ENCODE peak calls at places on chromosomes 13 and 19, in six cellular contexts. One of them, this sample, is unnamed.

GRCh38 chr13:46810440-46810839 is 13.5 kb upstream of the ESD start:
- DNase-seq in right lobe of liver: no peak
- DNase-seq in left lung: no peak
- DNase-seq in ovary: no peak
- DNase-seq in GM23248: peak; percentile 43
- DNase-seq in gastrocnemius medialis: no peak
- DNase-seq in this sample: no peak

GRCh38 chr19:37933965-37934364 is 27.0 kb downstream of the SIPA1L3 start:
- DNase-seq in left lung: no peak
- DNase-seq in gastrocnemius medialis: peak; percentile 9
- DNase-seq in ovary: no peak
- DNase-seq in right lobe of liver: peak; percentile 83
- DNase-seq in GM23248: peak; percentile 9
- DNase-seq in this sample: peak; percentile 47

GRCh38 chr13:35164324-35164932 is 222.4 kb downstream of the NBEA start:
- DNase-seq in ovary: no peak
- DNase-seq in GM23248: peak; percentile 61
- DNase-seq in gastrocnemius medialis: no peak
- DNase-seq in left lung: no peak
- DNase-seq in right lobe of liver: no peak
- DNase-seq in this sample: no peak

GRCh38 chr13:52371736-52372247 is 34.2 kb downstream of the THSD1 start:
- DNase-seq in gastrocnemius medialis: no peak
- DNase-seq in GM23248: peak; percentile 64
- DNase-seq in right lobe of liver: no peak
- DNase-seq in left lung: no peak
- DNase-seq in ovary: no peak
- DNase-seq in this sample: no peak

GRCh38 chr13:47397739-47398138 is 500.9 kb upstream of the HTR2A start:
- DNase-seq in ovary: no peak
- DNase-seq in left lung: no peak
- DNase-seq in gastrocnemius medialis: no peak
- DNase-seq in right lobe of liver: no peak
- DNase-seq in GM23248: peak; percentile 22
- DNase-seq in this sample: no peak

GRCh38 chr13:34675626-34676025 is 266.4 kb upstream of the NBEA start:
- DNase-seq in right lobe of liver: no peak
- DNase-seq in gastrocnemius medialis: no peak
- DNase-seq in GM23248: no peak
- DNase-seq in ovary: no peak
- DNase-seq in left lung: no peak
- DNase-seq in this sample: no peak

GRCh38 chr19:6041991-6042421 is 64.1 kb upstream of the RANBP3 start:
- DNase-seq in ovary: no peak
- DNase-seq in right lobe of liver: no peak
- DNase-seq in left lung: no peak
- DNase-seq in GM23248: no peak
- DNase-seq in gastrocnemius medialis: no peak
- DNase-seq in this sample: no peak

GRCh38 chr13:98879965-98880364 is 97.9 kb downstream of the DOCK9 start:
- DNase-seq in left lung: no peak
- DNase-seq in right lobe of liver: no peak
- DNase-seq in ovary: no peak
- DNase-seq in GM23248: no peak
- DNase-seq in gastrocnemius medialis: peak; percentile 54
- DNase-seq in this sample: no peak

GRCh38 chr19:6590458-6591319 is at the start of gene CD70:
- DNase-seq in right lobe of liver: no peak
- DNase-seq in gastrocnemius medialis: no peak
- DNase-seq in left lung: peak; percentile 78
- DNase-seq in ovary: no peak
- DNase-seq in GM23248: peak; percentile 38
- DNase-seq in this sample: no peak

GRCh38 chr13:99970761-99971575 is 599 bp downstream of the ZIC5 start:
- DNase-seq in ovary: no peak
- DNase-seq in right lobe of liver: no peak
- DNase-seq in GM23248: peak; percentile 28
- DNase-seq in gastrocnemius medialis: no peak
- DNase-seq in left lung: peak; percentile 64
- DNase-seq in this sample: no peak

GRCh38 chr19:44807162-44807561 is 1.7 kb upstream of the BCAM start:
- DNase-seq in gastrocnemius medialis: no peak
- DNase-seq in GM23248: peak; percentile 16
- DNase-seq in right lobe of liver: peak; percentile 92
- DNase-seq in left lung: no peak
- DNase-seq in ovary: no peak
- DNase-seq in this sample: peak; percentile 28

GRCh38 chr19:3335431-3336350 is 30.7 kb upstream of the NFIC start:
- DNase-seq in right lobe of liver: peak; percentile 88
- DNase-seq in ovary: peak; percentile 70
- DNase-seq in gastrocnemius medialis: peak; percentile 52
- DNase-seq in left lung: peak; percentile 57
- DNase-seq in GM23248: peak; percentile 74
- DNase-seq in this sample: peak; percentile 87

GRCh38 chr19:45119582-45119981 is 26.6 kb downstream of the PPP1R37 start:
- DNase-seq in GM23248: no peak
- DNase-seq in right lobe of liver: no peak
- DNase-seq in ovary: no peak
- DNase-seq in left lung: no peak
- DNase-seq in gastrocnemius medialis: no peak
- DNase-seq in this sample: no peak

GRCh38 chr13:50244913-50245574 is 229.8 kb downstream of the KCNRG start:
- DNase-seq in right lobe of liver: no peak
- DNase-seq in ovary: no peak
- DNase-seq in gastrocnemius medialis: no peak
- DNase-seq in left lung: no peak
- DNase-seq in GM23248: peak; percentile 88
- DNase-seq in this sample: no peak

GRCh38 chr13:61466280-61466679 is 50.6 kb upstream of the PCDH20 start:
- DNase-seq in gastrocnemius medialis: no peak
- DNase-seq in left lung: no peak
- DNase-seq in ovary: no peak
- DNase-seq in GM23248: no peak
- DNase-seq in right lobe of liver: no peak
- DNase-seq in this sample: no peak

GRCh38 chr13:65112123-65113075 is 2117.7 kb downstream of the PCDH9 start:
- DNase-seq in left lung: no peak
- DNase-seq in right lobe of liver: no peak
- DNase-seq in GM23248: peak; percentile 3
- DNase-seq in ovary: no peak
- DNase-seq in gastrocnemius medialis: no peak
- DNase-seq in this sample: no peak

GRCh38 chr13:45769072-45769471 is 67.0 kb downstream of the CBY2 start:
- DNase-seq in gastrocnemius medialis: no peak
- DNase-seq in right lobe of liver: no peak
- DNase-seq in left lung: no peak
- DNase-seq in GM23248: no peak
- DNase-seq in ovary: no peak
- DNase-seq in this sample: no peak

GRCh38 chr19:45882652-45883585 is 3.0 kb downstream of the IRF2BP1 start:
- DNase-seq in ovary: peak; percentile 80
- DNase-seq in GM23248: peak; percentile 95
- DNase-seq in right lobe of liver: peak; percentile 95
- DNase-seq in gastrocnemius medialis: no peak
- DNase-seq in left lung: peak; percentile 94
- DNase-seq in this sample: peak; percentile 89

GRCh38 chr13:67736646-67737420 is 506.7 kb upstream of the PCDH9 start:
- DNase-seq in GM23248: peak; percentile 35
- DNase-seq in left lung: no peak
- DNase-seq in ovary: no peak
- DNase-seq in gastrocnemius medialis: no peak
- DNase-seq in right lobe of liver: no peak
- DNase-seq in this sample: no peak

GRCh38 chr19:16340654-16341053 is 16.0 kb downstream of the KLF2 start:
- DNase-seq in left lung: no peak
- DNase-seq in GM23248: no peak
- DNase-seq in ovary: no peak
- DNase-seq in right lobe of liver: no peak
- DNase-seq in gastrocnemius medialis: no peak
- DNase-seq in this sample: no peak
- H3K4me1 ChIP-seq in left lung: peaks cover 53% of the 10 kb centered on the region
- H3K4me1 ChIP-seq in GM23248: peaks cover 42% of the 10 kb centered on the region
- H3K4me1 ChIP-seq in ovary: peaks cover 7% of the 10 kb centered on the region
- H3K4me1 ChIP-seq in right lobe of liver: peaks cover 7% of the 10 kb centered on the region
- H3K4me1 ChIP-seq in gastrocnemius medialis: peaks cover 33% of the 10 kb centered on the region
- H3K4me1 ChIP-seq in this sample: peaks cover 12% of the 10 kb centered on the region

DNA sequence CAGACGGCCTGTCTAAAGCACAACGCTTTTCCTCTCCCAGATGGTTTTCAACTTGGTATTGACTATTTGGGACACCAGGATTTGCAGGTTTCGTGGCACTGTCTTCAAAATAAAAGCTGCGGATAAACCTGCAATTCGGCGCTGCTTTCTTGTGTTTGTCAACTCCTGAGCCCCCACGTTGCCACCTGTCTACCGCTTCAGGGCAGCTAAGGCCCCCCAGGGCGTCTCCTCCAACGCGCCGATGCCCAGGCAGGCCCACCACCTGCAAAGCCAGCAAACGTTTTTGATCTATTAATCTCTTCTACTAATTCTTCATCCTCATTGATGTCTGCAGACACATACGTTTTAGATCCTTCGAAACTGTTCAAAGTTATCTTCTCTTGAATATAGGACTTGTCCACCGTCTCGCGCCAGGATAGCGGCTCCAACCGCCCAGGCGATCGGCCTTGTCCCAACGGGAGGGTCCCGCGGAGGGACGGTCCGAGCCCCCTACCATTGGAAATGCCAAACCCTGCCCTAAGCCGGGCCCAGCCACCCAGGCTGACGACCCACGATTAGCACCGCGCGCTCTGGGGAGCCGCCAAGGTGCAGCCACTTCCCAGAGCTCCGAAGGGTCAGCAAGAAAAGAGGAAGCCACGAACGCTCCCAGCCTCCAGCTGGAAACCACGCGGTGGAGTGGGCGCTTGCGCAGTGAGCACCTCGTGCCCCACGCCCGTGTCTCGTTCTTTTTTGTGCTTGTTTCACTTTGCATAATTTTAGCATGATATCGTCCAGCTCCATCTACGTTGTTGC is 23.4 kb upstream of the VN1R4 start:
- DNase-seq in gastrocnemius medialis: no peak
- DNase-seq in right lobe of liver: no peak
- DNase-seq in ovary: no peak
- DNase-seq in GM23248: no peak
- DNase-seq in left lung: peak; percentile 73
- DNase-seq in this sample: no peak
- H3K9me3 ChIP-seq in gastrocnemius medialis: no peaks in the 10 kb centered on the region
- H3K9me3 ChIP-seq in right lobe of liver: no peaks in the 10 kb centered on the region
- H3K9me3 ChIP-seq in ovary: peaks cover 7% of the 10 kb centered on the region
- H3K9me3 ChIP-seq in GM23248: no peaks in the 10 kb centered on the region
- H3K9me3 ChIP-seq in left lung: no peaks in the 10 kb centered on the region
- H3K9me3 ChIP-seq in this sample: peaks cover 6% of the 10 kb centered on the region

GRCh38 chr13:114261328-114261965 is 20.0 kb upstream of the UPF3A start:
- DNase-seq in right lobe of liver: no peak
- DNase-seq in gastrocnemius medialis: no peak
- DNase-seq in ovary: no peak
- DNase-seq in left lung: no peak
- DNase-seq in GM23248: no peak
- DNase-seq in this sample: no peak

GRCh38 chr13:114259374-114259773 is 22.0 kb upstream of the UPF3A start:
- DNase-seq in gastrocnemius medialis: no peak
- DNase-seq in ovary: no peak
- DNase-seq in GM23248: no peak
- DNase-seq in right lobe of liver: no peak
- DNase-seq in left lung: no peak
- DNase-seq in this sample: no peak

GRCh38 chr13:114258589-114258988 is 22.8 kb upstream of the UPF3A start:
- DNase-seq in right lobe of liver: no peak
- DNase-seq in gastrocnemius medialis: no peak
- DNase-seq in GM23248: no peak
- DNase-seq in ovary: no peak
- DNase-seq in left lung: no peak
- DNase-seq in this sample: no peak

GRCh38 chr13:114259974-114260373 is 21.4 kb upstream of the UPF3A start:
- DNase-seq in GM23248: no peak
- DNase-seq in gastrocnemius medialis: no peak
- DNase-seq in right lobe of liver: no peak
- DNase-seq in left lung: no peak
- DNase-seq in ovary: no peak
- DNase-seq in this sample: no peak

DNA sequence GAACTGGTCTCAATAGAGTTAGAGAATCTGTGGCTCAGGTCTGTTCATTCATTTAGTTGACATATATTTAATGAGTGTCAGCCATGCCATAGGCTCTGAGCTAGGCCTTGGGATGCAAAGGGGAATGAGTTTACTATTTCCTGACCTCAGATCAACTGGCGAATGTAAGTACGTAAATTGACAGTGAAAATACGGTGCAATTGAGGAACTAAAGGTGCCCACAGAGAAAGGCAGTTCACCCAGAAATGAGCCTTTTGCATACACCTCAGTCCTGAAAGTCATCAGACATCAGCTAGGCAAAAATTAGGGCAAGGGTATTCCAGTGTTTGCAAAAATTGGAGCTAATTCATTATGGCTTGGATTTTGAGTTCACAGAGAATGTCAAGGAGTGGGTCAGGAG is 20.6 kb upstream of the UPF3A start:
- DNase-seq in GM23248: no peak
- DNase-seq in ovary: no peak
- DNase-seq in gastrocnemius medialis: no peak
- DNase-seq in left lung: no peak
- DNase-seq in right lobe of liver: no peak
- DNase-seq in this sample: no peak
- H3K27ac ChIP-seq in GM23248: no peak overlapping the region
- H3K27ac ChIP-seq in ovary: no peak overlapping the region
- H3K27ac ChIP-seq in gastrocnemius medialis: no peak overlapping the region
- H3K27ac ChIP-seq in left lung: no peak overlapping the region
- H3K27ac ChIP-seq in right lobe of liver: no peak overlapping the region
- H3K27ac ChIP-seq in this sample: no peak overlapping the region

GRCh38 chr19:41866284-41866683 is 6.2 kb downstream of the RPS19 start:
- DNase-seq in GM23248: no peak
- DNase-seq in gastrocnemius medialis: no peak
- DNase-seq in right lobe of liver: no peak
- DNase-seq in ovary: no peak
- DNase-seq in left lung: no peak
- DNase-seq in this sample: no peak

GRCh38 chr19:41863209-41863931 is 3.3 kb downstream of the RPS19 start:
- DNase-seq in ovary: no peak
- DNase-seq in gastrocnemius medialis: no peak
- DNase-seq in right lobe of liver: no peak
- DNase-seq in left lung: no peak
- DNase-seq in GM23248: no peak
- DNase-seq in this sample: no peak

GRCh38 chr19:41862445-41862986 is 2.5 kb downstream of the RPS19 start:
- DNase-seq in GM23248: no peak
- DNase-seq in gastrocnemius medialis: no peak
- DNase-seq in ovary: no peak
- DNase-seq in right lobe of liver: no peak
- DNase-seq in left lung: no peak
- DNase-seq in this sample: no peak

GRCh38 chr19:41861846-41862245 is 1.8 kb downstream of the RPS19 start:
- DNase-seq in gastrocnemius medialis: no peak
- DNase-seq in GM23248: no peak
- DNase-seq in ovary: no peak
- DNase-seq in right lobe of liver: no peak
- DNase-seq in left lung: no peak
- DNase-seq in this sample: no peak

DNA sequence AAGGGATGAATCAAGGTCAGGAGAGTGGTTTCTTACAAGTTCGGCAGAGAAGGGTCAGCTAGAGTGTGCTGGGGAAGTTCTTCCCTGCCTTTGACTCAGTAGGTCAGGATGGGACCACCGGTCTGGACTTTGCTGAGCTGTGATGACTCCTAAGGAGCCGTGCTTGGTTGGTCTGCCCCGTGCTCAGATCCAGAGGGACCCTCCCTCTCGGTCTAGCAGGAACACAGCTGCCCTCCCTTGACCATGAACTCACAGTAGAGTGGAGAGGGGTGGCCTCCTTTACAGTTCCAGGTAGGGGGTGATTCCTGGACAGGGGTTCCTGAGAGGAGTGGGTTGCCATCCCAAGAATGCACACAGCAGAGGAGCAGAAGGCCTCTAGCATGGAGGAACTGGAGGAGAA is 4.3 kb downstream of the RPS19 start:
- DNase-seq in right lobe of liver: no peak
- DNase-seq in gastrocnemius medialis: no peak
- DNase-seq in GM23248: no peak
- DNase-seq in ovary: no peak
- DNase-seq in left lung: no peak
- DNase-seq in this sample: no peak
- H3K4me1 ChIP-seq in right lobe of liver: peaks cover 7% of the 10 kb centered on the region
- H3K4me1 ChIP-seq in gastrocnemius medialis: peaks cover 30% of the 10 kb centered on the region
- H3K4me1 ChIP-seq in GM23248: peaks cover 27% of the 10 kb centered on the region
- H3K4me1 ChIP-seq in ovary: peaks cover 6% of the 10 kb centered on the region
- H3K4me1 ChIP-seq in left lung: peaks cover 87% of the 10 kb centered on the region
- H3K4me1 ChIP-seq in this sample: peaks cover 10% of the 10 kb centered on the region

This sample was measured in right cardiac atrium.